ENCODE peak calls at places on chromosomes 3 and 15, in six cellular contexts. One of them, this sample, is unnamed.

GRCh38 chr15:22960126-22960525 is 20.0 kb downstream of the CYFIP1 start:
- DNase-seq in foreskin keratinocyte: no peak
- DNase-seq in cardiac muscle cell: no peak
- DNase-seq in colonic mucosa: no peak
- DNase-seq in neural progenitor cell: no peak
- DNase-seq in endodermal cell: no peak
- DNase-seq in this sample: no peak

GRCh38 chr3:136883967-136884720 is 22.1 kb downstream of the NCK1 start:
- DNase-seq in neural progenitor cell: no peak
- DNase-seq in colonic mucosa: no peak
- DNase-seq in foreskin keratinocyte: no peak
- DNase-seq in endodermal cell: no peak
- DNase-seq in cardiac muscle cell: no peak
- DNase-seq in this sample: no peak

GRCh38 chr3:158352551-158352950 is 218.4 kb upstream of the MLF1 start:
- DNase-seq in endodermal cell: no peak
- DNase-seq in colonic mucosa: no peak
- DNase-seq in foreskin keratinocyte: no peak
- DNase-seq in cardiac muscle cell: no peak
- DNase-seq in neural progenitor cell: no peak
- DNase-seq in this sample: no peak

GRCh38 chr3:177385831-177386301 is 188.6 kb upstream of the TBL1XR1 start:
- DNase-seq in neural progenitor cell: no peak
- DNase-seq in colonic mucosa: no peak
- DNase-seq in cardiac muscle cell: no peak
- DNase-seq in foreskin keratinocyte: peak
- DNase-seq in endodermal cell: no peak
- DNase-seq in this sample: no peak

GRCh38 chr3:69086133-69086722 is 1.5 kb downstream of the ARL6IP5 start:
- DNase-seq in foreskin keratinocyte: peak
- DNase-seq in colonic mucosa: peak
- DNase-seq in cardiac muscle cell: peak
- DNase-seq in endodermal cell: peak
- DNase-seq in neural progenitor cell: peak
- DNase-seq in this sample: peak

GRCh38 chr3:76698136-76698535 is 341.8 kb upstream of the ROBO2 start:
- DNase-seq in foreskin keratinocyte: no peak
- DNase-seq in colonic mucosa: no peak
- DNase-seq in endodermal cell: peak
- DNase-seq in neural progenitor cell: no peak
- DNase-seq in cardiac muscle cell: no peak
- DNase-seq in this sample: no peak

GRCh38 chr3:13188380-13188779 is 115.2 kb upstream of the IQSEC1 start:
- DNase-seq in foreskin keratinocyte: no peak
- DNase-seq in neural progenitor cell: no peak
- DNase-seq in cardiac muscle cell: no peak
- DNase-seq in colonic mucosa: no peak
- DNase-seq in endodermal cell: no peak
- DNase-seq in this sample: no peak

GRCh38 chr15:58427987-58428386 is 3.8 kb upstream of the LIPC start:
- DNase-seq in foreskin keratinocyte: no peak
- DNase-seq in endodermal cell: no peak
- DNase-seq in cardiac muscle cell: no peak
- DNase-seq in neural progenitor cell: no peak
- DNase-seq in colonic mucosa: peak
- DNase-seq in this sample: no peak

GRCh38 chr15:59371458-59372351 is 966 bp downstream of the MYO1E start:
- DNase-seq in endodermal cell: peak
- DNase-seq in foreskin keratinocyte: no peak
- DNase-seq in colonic mucosa: peak
- DNase-seq in cardiac muscle cell: peak
- DNase-seq in neural progenitor cell: peak
- DNase-seq in this sample: peak

GRCh38 chr3:178260887-178261286 is 275.3 kb upstream of the KCNMB2 start:
- DNase-seq in cardiac muscle cell: peak
- DNase-seq in colonic mucosa: no peak
- DNase-seq in neural progenitor cell: no peak
- DNase-seq in endodermal cell: no peak
- DNase-seq in foreskin keratinocyte: no peak
- DNase-seq in this sample: no peak

GRCh38 chr3:15332405-15333098 is at the start of gene SH3BP5:
- DNase-seq in cardiac muscle cell: peak
- DNase-seq in colonic mucosa: peak
- DNase-seq in foreskin keratinocyte: peak
- DNase-seq in endodermal cell: peak
- DNase-seq in neural progenitor cell: peak
- DNase-seq in this sample: peak

GRCh38 chr15:63763476-63764123 is 70.1 kb downstream of the HERC1 start:
- DNase-seq in cardiac muscle cell: no peak
- DNase-seq in foreskin keratinocyte: peak
- DNase-seq in neural progenitor cell: no peak
- DNase-seq in endodermal cell: no peak
- DNase-seq in colonic mucosa: no peak
- DNase-seq in this sample: no peak

GRCh38 chr3:129658156-129658843 is 51.8 kb upstream of the PLXND1 start:
- DNase-seq in cardiac muscle cell: no peak
- DNase-seq in neural progenitor cell: no peak
- DNase-seq in foreskin keratinocyte: no peak
- DNase-seq in endodermal cell: no peak
- DNase-seq in colonic mucosa: no peak
- DNase-seq in this sample: no peak

GRCh38 chr3:149258298-149258697 is 36.7 kb upstream of the CP start:
- DNase-seq in cardiac muscle cell: peak
- DNase-seq in endodermal cell: no peak
- DNase-seq in foreskin keratinocyte: no peak
- DNase-seq in neural progenitor cell: no peak
- DNase-seq in colonic mucosa: no peak
- DNase-seq in this sample: no peak
- H3K27ac ChIP-seq in cardiac muscle cell: peak
- H3K27ac ChIP-seq in endodermal cell: no peak
- H3K27ac ChIP-seq in foreskin keratinocyte: no peak
- H3K27ac ChIP-seq in neural progenitor cell: no peak
- H3K27ac ChIP-seq in colonic mucosa: no peak
- H3K27ac ChIP-seq in this sample: no peak

GRCh38 chr3:153338487-153338886 is 176.5 kb downstream of the RAP2B start:
- DNase-seq in neural progenitor cell: no peak
- DNase-seq in endodermal cell: no peak
- DNase-seq in foreskin keratinocyte: no peak
- DNase-seq in colonic mucosa: no peak
- DNase-seq in cardiac muscle cell: no peak
- DNase-seq in this sample: no peak

GRCh38 chr3:153349138-153349499 is 187.1 kb downstream of the RAP2B start:
- DNase-seq in cardiac muscle cell: no peak
- DNase-seq in colonic mucosa: no peak
- DNase-seq in foreskin keratinocyte: no peak
- DNase-seq in endodermal cell: no peak
- DNase-seq in neural progenitor cell: no peak
- DNase-seq in this sample: no peak

GRCh38 chr3:153339065-153339464 is 177.0 kb downstream of the RAP2B start:
- DNase-seq in foreskin keratinocyte: no peak
- DNase-seq in cardiac muscle cell: no peak
- DNase-seq in neural progenitor cell: no peak
- DNase-seq in endodermal cell: no peak
- DNase-seq in colonic mucosa: no peak
- DNase-seq in this sample: no peak

GRCh38 chr3:153348457-153349137 is 186.6 kb downstream of the RAP2B start:
- DNase-seq in foreskin keratinocyte: peak
- DNase-seq in cardiac muscle cell: no peak
- DNase-seq in neural progenitor cell: no peak
- DNase-seq in endodermal cell: no peak
- DNase-seq in colonic mucosa: no peak
- DNase-seq in this sample: no peak

GRCh38 chr3:153343988-153344782 is 182.2 kb downstream of the RAP2B start:
- DNase-seq in foreskin keratinocyte: no peak
- DNase-seq in endodermal cell: no peak
- DNase-seq in cardiac muscle cell: no peak
- DNase-seq in neural progenitor cell: no peak
- DNase-seq in colonic mucosa: no peak
- DNase-seq in this sample: no peak
- H3K27ac ChIP-seq in foreskin keratinocyte: no peak
- H3K27ac ChIP-seq in endodermal cell: no peak
- H3K27ac ChIP-seq in cardiac muscle cell: no peak
- H3K27ac ChIP-seq in neural progenitor cell: no peak
- H3K27ac ChIP-seq in colonic mucosa: no peak
- H3K27ac ChIP-seq in this sample: no peak

GRCh38 chr15:28936481-28936881 is 50.7 kb downstream of the APBA2 start:
- DNase-seq in cardiac muscle cell: no peak
- DNase-seq in neural progenitor cell: no peak
- DNase-seq in foreskin keratinocyte: no peak
- DNase-seq in colonic mucosa: no peak
- DNase-seq in endodermal cell: no peak
- DNase-seq in this sample: no peak
- H3K27ac ChIP-seq in cardiac muscle cell: no peak
- H3K27ac ChIP-seq in neural progenitor cell: no peak
- H3K27ac ChIP-seq in foreskin keratinocyte: no peak
- H3K27ac ChIP-seq in colonic mucosa: no peak
- H3K27ac ChIP-seq in endodermal cell: no peak
- H3K27ac ChIP-seq in this sample: no peak

DNA sequence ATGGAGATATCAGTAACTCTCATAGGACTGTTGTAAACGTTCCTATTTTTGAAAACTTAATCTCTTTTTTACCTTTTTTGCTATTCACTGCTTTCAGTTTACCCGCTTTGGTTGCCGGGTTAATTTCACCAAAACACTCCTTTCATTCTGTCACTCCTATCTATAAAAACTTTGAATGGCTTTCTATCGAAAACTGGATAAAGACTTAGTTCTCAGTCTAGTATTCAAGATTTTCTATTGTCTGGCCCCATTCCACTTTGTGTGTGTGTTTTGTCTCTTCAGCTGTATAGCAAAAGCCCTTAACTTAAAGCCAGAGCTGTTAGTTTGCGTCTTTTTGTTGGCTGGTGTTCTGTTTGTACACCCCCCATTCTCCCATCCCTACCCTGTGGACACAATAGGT is 7.5 kb downstream of the PIAS1 start:
- DNase-seq in colonic mucosa: no peak
- DNase-seq in cardiac muscle cell: no peak
- DNase-seq in neural progenitor cell: no peak
- DNase-seq in endodermal cell: no peak
- DNase-seq in foreskin keratinocyte: no peak
- DNase-seq in this sample: no peak
- H3K27ac ChIP-seq in colonic mucosa: no peak
- H3K27ac ChIP-seq in cardiac muscle cell: no peak
- H3K27ac ChIP-seq in neural progenitor cell: no peak
- H3K27ac ChIP-seq in endodermal cell: no peak
- H3K27ac ChIP-seq in foreskin keratinocyte: no peak
- H3K27ac ChIP-seq in this sample: no peak

GRCh38 chr3:142647856-142648255 is 51.7 kb downstream of the PLS1 start:
- DNase-seq in foreskin keratinocyte: peak
- DNase-seq in neural progenitor cell: no peak
- DNase-seq in cardiac muscle cell: no peak
- DNase-seq in endodermal cell: no peak
- DNase-seq in colonic mucosa: peak
- DNase-seq in this sample: no peak
- H3K27ac ChIP-seq in foreskin keratinocyte: no peak
- H3K27ac ChIP-seq in neural progenitor cell: no peak
- H3K27ac ChIP-seq in cardiac muscle cell: no peak
- H3K27ac ChIP-seq in endodermal cell: no peak
- H3K27ac ChIP-seq in colonic mucosa: peak
- H3K27ac ChIP-seq in this sample: no peak